ENCODE peak calls at places on chromosomes 12 and 14, in five cellular contexts. P is NCI-H1105, V is SJSA1, T is substantia nigra, A is astrocyte of the spinal cord. C is an unnamed sample.

GRCh38 chr12:116319851-116320621 is 42.5 kb upstream of the MED13L start:
- DNase-seq in P (peak; percentile 8), A (peak; percentile 94), T (no peak), V (peak; percentile 52), C (peak; percentile 13)

GRCh38 chr12:112995008-112995407 is 16.7 kb downstream of the OAS2 start:
- DNase-seq in V (no peak), P (no peak), T (no peak), A (no peak), C (no peak)

GRCh38 chr14:68677901-68678300 is 115.0 kb downstream of the ZFP36L1 start:
- DNase-seq in V (no peak), T (no peak), P (no peak), A (no peak), C (no peak)

GRCh38 chr12:77796775-77797174 is 33.9 kb upstream of the NAV3 start:
- DNase-seq in T (no peak), V (peak; percentile 62), A (peak; percentile 73), P (no peak), C (no peak)

GRCh38 chr14:54085841-54086240 is 129.2 kb upstream of the BMP4 start:
- DNase-seq in T (no peak), V (peak; percentile 16), P (no peak), A (no peak), C (no peak)

GRCh38 chr14:50790568-50790967 is 40.4 kb downstream of the NIN start:
- DNase-seq in A (no peak), T (no peak), V (no peak), P (no peak), C (no peak)

GRCh38 chr14:58428011-58428807 is 690 bp downstream of the KIAA0586 start:
- DNase-seq in T (no peak), P (peak; percentile 38), A (peak; percentile 72), V (peak; percentile 56), C (no peak)

GRCh38 chr14:73744874-73745529 is 30.8 kb upstream of the PNMA1 start:
- DNase-seq in T (no peak), V (no peak), A (no peak), P (no peak), C (no peak)

GRCh38 chr12:69966409-69966808 is 141.4 kb downstream of the MYRFL start:
- DNase-seq in P (no peak), A (peak; percentile 51), T (no peak), V (no peak), C (no peak)

GRCh38 chr14:73685328-73685727 is 28.9 kb downstream of the PNMA1 start:
- DNase-seq in A (no peak), P (no peak), T (no peak), V (no peak), C (no peak)

GRCh38 chr14:97458302-97459137 is 661.3 kb downstream of the VRK1 start:
- DNase-seq in V (no peak), A (no peak), T (no peak), P (peak; percentile 76), C (peak; percentile 81)

GRCh38 chr14:101230161-101230850 is 326.8 kb upstream of the RTL1 start:
- DNase-seq in P (no peak), V (no peak), T (no peak), A (no peak), C (no peak)

GRCh38 chr12:14777271-14777670 is 26.0 kb downstream of the WBP11 start:
- DNase-seq in A (no peak), P (no peak), T (no peak), V (peak; percentile 12), C (no peak)

GRCh38 chr12:86186449-86186848 is 69.7 kb downstream of the MGAT4C start:
- DNase-seq in P (no peak), V (no peak), T (no peak), A (no peak), C (no peak)

GRCh38 chr12:74537126-74537706 is 419 bp upstream of the ATXN7L3B start:
- DNase-seq in A (no peak), T (no peak), P (peak; percentile 46), V (no peak), C (no peak)

GRCh38 chr12:78002878-78003277 is 172.2 kb downstream of the NAV3 start:
- DNase-seq in P (no peak), A (no peak), T (no peak), V (no peak), C (no peak)

C was measured in activated T-helper 2 cell treated with anti-CD3 and anti-CD28 coated beads, Interferon-gamma antibody, Interleukin-2, Interleukin-4, amounts not matched to agents 10 μg/mL and 5 μg/mL and 100 μg/mL, durations not matched to agents 14 hours and 24 hours and 36 hours.